ENCODE peak calls at places on chromosomes 7 and 10, in ten cellular contexts. One of them, this sample, is unnamed.

GRCh38 chr7:96361116-96361857 is 39.4 kb upstream of the SLC25A13 start:
- DNase-seq in AG04450: no peak
- DNase-seq in EL: no peak
- DNase-seq in activated CD8-positive, alpha-beta T cell treated with anti-CD3 and anti-CD28 coated beads for 36 hours: no peak
- DNase-seq in H54: no peak
- DNase-seq in T-helper 17 cell: no peak
- DNase-seq in cardiac muscle cell: no peak
- DNase-seq in heart right ventricle: no peak
- DNase-seq in Calu3: no peak
- DNase-seq in aorta: no peak
- DNase-seq in this sample: no peak

GRCh38 chr10:17109475-17110207 is 20.0 kb downstream of the CUBN start:
- DNase-seq in AG04450: peak; percentile 23
- DNase-seq in EL: peak; percentile 78
- DNase-seq in activated CD8-positive, alpha-beta T cell treated with anti-CD3 and anti-CD28 coated beads for 36 hours: peak; percentile 39
- DNase-seq in H54: peak; percentile 45
- DNase-seq in T-helper 17 cell: no peak
- DNase-seq in cardiac muscle cell: peak; percentile 36
- DNase-seq in heart right ventricle: no peak
- DNase-seq in Calu3: no peak
- DNase-seq in aorta: no peak
- DNase-seq in this sample: peak; percentile 18

GRCh38 chr7:20299647-20300312 is 30.9 kb upstream of the ITGB8 start:
- DNase-seq in AG04450: no peak
- DNase-seq in EL: peak; percentile 12
- DNase-seq in activated CD8-positive, alpha-beta T cell treated with anti-CD3 and anti-CD28 coated beads for 36 hours: no peak
- DNase-seq in H54: no peak
- DNase-seq in T-helper 17 cell: no peak
- DNase-seq in cardiac muscle cell: peak; percentile 37
- DNase-seq in heart right ventricle: no peak
- DNase-seq in Calu3: no peak
- DNase-seq in aorta: no peak
- DNase-seq in this sample: no peak

GRCh38 chr10:132403511-132404168 is 6.6 kb downstream of the PWWP2B start:
- DNase-seq in AG04450: no peak
- DNase-seq in EL: no peak
- DNase-seq in activated CD8-positive, alpha-beta T cell treated with anti-CD3 and anti-CD28 coated beads for 36 hours: no peak
- DNase-seq in H54: no peak
- DNase-seq in T-helper 17 cell: no peak
- DNase-seq in cardiac muscle cell: no peak
- DNase-seq in heart right ventricle: no peak
- DNase-seq in Calu3: peak; percentile 35
- DNase-seq in aorta: no peak
- DNase-seq in this sample: no peak

GRCh38 chr10:11091517-11092102 is 73.9 kb downstream of the CELF2 start:
- DNase-seq in AG04450: no peak
- DNase-seq in EL: no peak
- DNase-seq in activated CD8-positive, alpha-beta T cell treated with anti-CD3 and anti-CD28 coated beads for 36 hours: no peak
- DNase-seq in H54: no peak
- DNase-seq in T-helper 17 cell: no peak
- DNase-seq in cardiac muscle cell: no peak
- DNase-seq in heart right ventricle: no peak
- DNase-seq in Calu3: no peak
- DNase-seq in aorta: no peak
- DNase-seq in this sample: no peak

GRCh38 chr7:742791-743190 is 15.7 kb upstream of the PRKAR1B start:
- DNase-seq in AG04450: no peak
- DNase-seq in EL: no peak
- DNase-seq in activated CD8-positive, alpha-beta T cell treated with anti-CD3 and anti-CD28 coated beads for 36 hours: no peak
- DNase-seq in H54: no peak
- DNase-seq in T-helper 17 cell: no peak
- DNase-seq in cardiac muscle cell: no peak
- DNase-seq in heart right ventricle: no peak
- DNase-seq in Calu3: no peak
- DNase-seq in aorta: no peak
- DNase-seq in this sample: no peak

GRCh38 chr7:105806592-105807266 is 69.7 kb downstream of the ATXN7L1 start:
- DNase-seq in AG04450: no peak
- DNase-seq in EL: peak; percentile 78
- DNase-seq in activated CD8-positive, alpha-beta T cell treated with anti-CD3 and anti-CD28 coated beads for 36 hours: peak; percentile 83
- DNase-seq in H54: peak; percentile 75
- DNase-seq in T-helper 17 cell: no peak
- DNase-seq in cardiac muscle cell: peak; percentile 58
- DNase-seq in heart right ventricle: no peak
- DNase-seq in Calu3: peak; percentile 66
- DNase-seq in aorta: no peak
- DNase-seq in this sample: peak; percentile 55

GRCh38 chr10:117503170-117503885 is 39.2 kb upstream of the EMX2 start:
- DNase-seq in AG04450: no peak
- DNase-seq in EL: peak; percentile 7
- DNase-seq in activated CD8-positive, alpha-beta T cell treated with anti-CD3 and anti-CD28 coated beads for 36 hours: no peak
- DNase-seq in H54: no peak
- DNase-seq in T-helper 17 cell: no peak
- DNase-seq in cardiac muscle cell: peak; percentile 40
- DNase-seq in heart right ventricle: no peak
- DNase-seq in Calu3: no peak
- DNase-seq in aorta: no peak
- DNase-seq in this sample: no peak

GRCh38 chr10:55476129-55476528 is 675.1 kb upstream of the PCDH15 start:
- DNase-seq in AG04450: no peak
- DNase-seq in EL: no peak
- DNase-seq in activated CD8-positive, alpha-beta T cell treated with anti-CD3 and anti-CD28 coated beads for 36 hours: no peak
- DNase-seq in H54: no peak
- DNase-seq in T-helper 17 cell: no peak
- DNase-seq in cardiac muscle cell: no peak
- DNase-seq in heart right ventricle: no peak
- DNase-seq in Calu3: no peak
- DNase-seq in aorta: no peak
- DNase-seq in this sample: no peak

GRCh38 chr10:43120948-43121290 is 17.3 kb upstream of the CSGALNACT2 start:
- DNase-seq in AG04450: no peak
- DNase-seq in EL: no peak
- DNase-seq in activated CD8-positive, alpha-beta T cell treated with anti-CD3 and anti-CD28 coated beads for 36 hours: peak; percentile 88
- DNase-seq in H54: no peak
- DNase-seq in T-helper 17 cell: no peak
- DNase-seq in cardiac muscle cell: peak; percentile 22
- DNase-seq in heart right ventricle: no peak
- DNase-seq in Calu3: no peak
- DNase-seq in aorta: no peak
- DNase-seq in this sample: no peak

GRCh38 chr10:6426317-6426716 is 153.8 kb downstream of the PRKCQ start:
- DNase-seq in AG04450: no peak
- DNase-seq in EL: no peak
- DNase-seq in activated CD8-positive, alpha-beta T cell treated with anti-CD3 and anti-CD28 coated beads for 36 hours: no peak
- DNase-seq in H54: no peak
- DNase-seq in T-helper 17 cell: no peak
- DNase-seq in cardiac muscle cell: no peak
- DNase-seq in heart right ventricle: no peak
- DNase-seq in Calu3: no peak
- DNase-seq in aorta: no peak
- DNase-seq in this sample: no peak

GRCh38 chr10:26292058-26292457 is 75.5 kb downstream of the GAD2 start:
- DNase-seq in AG04450: no peak
- DNase-seq in EL: no peak
- DNase-seq in activated CD8-positive, alpha-beta T cell treated with anti-CD3 and anti-CD28 coated beads for 36 hours: no peak
- DNase-seq in H54: no peak
- DNase-seq in T-helper 17 cell: no peak
- DNase-seq in cardiac muscle cell: no peak
- DNase-seq in heart right ventricle: no peak
- DNase-seq in Calu3: no peak
- DNase-seq in aorta: no peak
- DNase-seq in this sample: no peak

GRCh38 chr7:146557971-146558469 is 441.4 kb downstream of the CNTNAP2 start:
- DNase-seq in AG04450: no peak
- DNase-seq in EL: no peak
- DNase-seq in activated CD8-positive, alpha-beta T cell treated with anti-CD3 and anti-CD28 coated beads for 36 hours: no peak
- DNase-seq in H54: no peak
- DNase-seq in T-helper 17 cell: no peak
- DNase-seq in cardiac muscle cell: no peak
- DNase-seq in heart right ventricle: no peak
- DNase-seq in Calu3: no peak
- DNase-seq in aorta: no peak
- DNase-seq in this sample: no peak

GRCh38 chr10:47413531-47414226 is 29.6 kb upstream of the ZNF488 start:
- DNase-seq in AG04450: no peak
- DNase-seq in EL: no peak
- DNase-seq in activated CD8-positive, alpha-beta T cell treated with anti-CD3 and anti-CD28 coated beads for 36 hours: no peak
- DNase-seq in H54: no peak
- DNase-seq in T-helper 17 cell: no peak
- DNase-seq in cardiac muscle cell: no peak
- DNase-seq in heart right ventricle: no peak
- DNase-seq in Calu3: no peak
- DNase-seq in aorta: no peak
- DNase-seq in this sample: no peak

GRCh38 chr10:110263164-110263563 is 41.6 kb downstream of the SMNDC1 start:
- DNase-seq in AG04450: no peak
- DNase-seq in EL: no peak
- DNase-seq in activated CD8-positive, alpha-beta T cell treated with anti-CD3 and anti-CD28 coated beads for 36 hours: no peak
- DNase-seq in H54: no peak
- DNase-seq in T-helper 17 cell: no peak
- DNase-seq in cardiac muscle cell: no peak
- DNase-seq in heart right ventricle: no peak
- DNase-seq in Calu3: no peak
- DNase-seq in aorta: no peak
- DNase-seq in this sample: no peak

GRCh38 chr7:41117431-41117830 is 585.5 kb downstream of the INHBA start:
- DNase-seq in AG04450: no peak
- DNase-seq in EL: no peak
- DNase-seq in activated CD8-positive, alpha-beta T cell treated with anti-CD3 and anti-CD28 coated beads for 36 hours: no peak
- DNase-seq in H54: no peak
- DNase-seq in T-helper 17 cell: no peak
- DNase-seq in cardiac muscle cell: no peak
- DNase-seq in heart right ventricle: no peak
- DNase-seq in Calu3: no peak
- DNase-seq in aorta: no peak
- DNase-seq in this sample: no peak

GRCh38 chr10:120460776-120461175 is 3.7 kb downstream of the PLPP4 start:
- DNase-seq in AG04450: no peak
- DNase-seq in EL: peak; percentile 95
- DNase-seq in activated CD8-positive, alpha-beta T cell treated with anti-CD3 and anti-CD28 coated beads for 36 hours: no peak
- DNase-seq in H54: peak; percentile 28
- DNase-seq in T-helper 17 cell: no peak
- DNase-seq in cardiac muscle cell: peak; percentile 87
- DNase-seq in heart right ventricle: no peak
- DNase-seq in Calu3: no peak
- DNase-seq in aorta: no peak
- DNase-seq in this sample: peak; percentile 90

GRCh38 chr7:74587435-74588126 is 69.9 kb upstream of the GTF2I start:
- DNase-seq in AG04450: peak; percentile 68
- DNase-seq in EL: peak; percentile 92
- DNase-seq in activated CD8-positive, alpha-beta T cell treated with anti-CD3 and anti-CD28 coated beads for 36 hours: no peak
- DNase-seq in H54: peak; percentile 87
- DNase-seq in T-helper 17 cell: no peak
- DNase-seq in cardiac muscle cell: peak; percentile 97
- DNase-seq in heart right ventricle: peak; percentile 85
- DNase-seq in Calu3: peak; percentile 75
- DNase-seq in aorta: peak; percentile 97
- DNase-seq in this sample: peak; percentile 90

GRCh38 chr7:673681-674453 is 52.6 kb upstream of the DNAAF5 start:
- DNase-seq in AG04450: no peak
- DNase-seq in EL: no peak
- DNase-seq in activated CD8-positive, alpha-beta T cell treated with anti-CD3 and anti-CD28 coated beads for 36 hours: no peak
- DNase-seq in H54: no peak
- DNase-seq in T-helper 17 cell: no peak
- DNase-seq in cardiac muscle cell: no peak
- DNase-seq in heart right ventricle: no peak
- DNase-seq in Calu3: no peak
- DNase-seq in aorta: peak; percentile 59
- DNase-seq in this sample: no peak

GRCh38 chr10:271722-272121 is 136.5 kb downstream of the ZMYND11 start:
- DNase-seq in AG04450: no peak
- DNase-seq in EL: no peak
- DNase-seq in activated CD8-positive, alpha-beta T cell treated with anti-CD3 and anti-CD28 coated beads for 36 hours: no peak
- DNase-seq in H54: no peak
- DNase-seq in T-helper 17 cell: no peak
- DNase-seq in cardiac muscle cell: no peak
- DNase-seq in heart right ventricle: no peak
- DNase-seq in Calu3: no peak
- DNase-seq in aorta: no peak
- DNase-seq in this sample: no peak

GRCh38 chr10:91875156-91875555 is 34.1 kb downstream of the FGFBP3 start:
- DNase-seq in AG04450: no peak
- DNase-seq in EL: no peak
- DNase-seq in activated CD8-positive, alpha-beta T cell treated with anti-CD3 and anti-CD28 coated beads for 36 hours: no peak
- DNase-seq in H54: no peak
- DNase-seq in T-helper 17 cell: no peak
- DNase-seq in cardiac muscle cell: no peak
- DNase-seq in heart right ventricle: no peak
- DNase-seq in Calu3: no peak
- DNase-seq in aorta: no peak
- DNase-seq in this sample: no peak

GRCh38 chr7:29968683-29969457 is 20.7 kb downstream of the SCRN1 start:
- DNase-seq in AG04450: peak; percentile 72
- DNase-seq in EL: peak; percentile 88
- DNase-seq in activated CD8-positive, alpha-beta T cell treated with anti-CD3 and anti-CD28 coated beads for 36 hours: no peak
- DNase-seq in H54: peak; percentile 66
- DNase-seq in T-helper 17 cell: no peak
- DNase-seq in cardiac muscle cell: peak; percentile 75
- DNase-seq in heart right ventricle: no peak
- DNase-seq in Calu3: no peak
- DNase-seq in aorta: no peak
- DNase-seq in this sample: no peak